ENCODE peak calls at places on chromosomes 11 and 22, in seven cellular contexts. Q is GM23338, P is PC-3, U is Karpas-422, G is MM.1S, O is PC-9, B is HCT116. Z is an unnamed sample.
A peak's percentile ranks its signal among the peaks of the same experiment; 100 is the strongest.

GRCh38 chr11:12784987-12785386 is 110.8 kb downstream of the TEAD1 start:
- DNase-seq in Q (no peak), P (no peak), U (no peak), G (no peak), B (no peak), O (no peak), Z (no peak)

GRCh38 chr11:73705053-73705452 is 55.8 kb downstream of the RAB6A start:
- DNase-seq in O (no peak), Q (no peak), G (no peak), P (no peak), U (no peak), B (no peak), Z (no peak)

GRCh38 chr22:30294830-30295229 is 5.5 kb upstream of the CASTOR1 start:
- DNase-seq in O (no peak), G (no peak), B (no peak), U (no peak), Q (no peak), P (no peak), Z (no peak)

GRCh38 chr11:118939948-118940598 is 14.3 kb upstream of the BCL9L start:
- DNase-seq in B (no peak), O (peak; percentile 19), U (peak; percentile 63), G (peak; percentile 34), Q (peak; percentile 80), P (no peak), Z (peak; percentile 53)

GRCh38 chr22:38935023-38935422 is 22.4 kb upstream of the APOBEC3A start:
- DNase-seq in G (no peak), U (no peak), Q (no peak), B (no peak), P (peak; percentile 76), O (peak; percentile 89), Z (no peak)

GRCh38 chr11:134350381-134350780 is 18.6 kb downstream of the GLB1L2 start:
- DNase-seq in B (no peak), P (no peak), O (no peak), Q (no peak), G (no peak), U (no peak), Z (no peak)

GRCh38 chr22:41532908-41533825 is 11.1 kb downstream of the POLR3H start:
- DNase-seq in P (peak; percentile 58), G (peak; percentile 63), O (peak; percentile 52), B (no peak), U (peak; percentile 92), Q (peak; percentile 89), Z (peak; percentile 88)

GRCh38 chr11:16785520-16786128 is 47.2 kb downstream of the C11orf58 start:
- DNase-seq in O (peak; percentile 49), P (peak; percentile 71), B (peak; percentile 54), G (peak; percentile 47), Q (peak; percentile 87), U (peak; percentile 85), Z (peak; percentile 84)

GRCh38 chr11:46382644-46383403 is 1.4 kb downstream of the MDK start:
- DNase-seq in G (no peak), O (peak; percentile 34), B (no peak), Q (peak; percentile 89), U (no peak), P (peak; percentile 36), Z (peak; percentile 68)

GRCh38 chr11:9955387-9955786 is 291.5 kb downstream of the SWAP70 start:
- DNase-seq in O (no peak), G (no peak), B (no peak), Q (no peak), U (no peak), P (peak; percentile 53), Z (no peak)

GRCh38 chr11:57446055-57446454 is 14.3 kb upstream of the RTN4RL2 start:
- DNase-seq in B (no peak), Q (no peak), U (no peak), O (no peak), P (no peak), G (no peak), Z (no peak)

GRCh38 chr11:36465449-36466163 is 44.5 kb downstream of the TRAF6 start:
- DNase-seq in G (no peak), B (no peak), Q (no peak), O (no peak), U (no peak), P (no peak), Z (no peak)

GRCh38 chr11:62671272-62671603 is 235 bp upstream of the UQCC3 start:
- DNase-seq in Q (no peak), U (no peak), P (no peak), G (no peak), O (no peak), B (no peak), Z (no peak)

GRCh38 chr11:76380161-76380976 is 563 bp downstream of the THAP12 start:
- DNase-seq in P (peak; percentile 38), Q (peak; percentile 50), O (no peak), G (peak; percentile 40), B (no peak), U (peak; percentile 69), Z (no peak)

GRCh38 chr11:94455861-94456260 is 37.8 kb downstream of the MRE11 start:
- DNase-seq in B (peak; percentile 38), Q (no peak), P (peak; percentile 90), U (no peak), O (peak; percentile 95), G (no peak), Z (peak; percentile 46)

GRCh38 chr11:63448646-63449045 is 42.3 kb downstream of the PLAAT5 start:
- DNase-seq in B (no peak), G (no peak), O (no peak), U (no peak), P (no peak), Q (peak; percentile 69), Z (no peak)

GRCh38 chr11:61390161-61390560 is 2.2 kb upstream of the TMEM216 start:
- DNase-seq in G (no peak), U (no peak), O (no peak), P (no peak), Q (no peak), B (no peak), Z (no peak)

GRCh38 chr11:12110714-12111481 is 508 bp downstream of the MICAL2 start:
- DNase-seq in P (peak; percentile 34), Q (peak; percentile 62), O (no peak), B (no peak), G (no peak), U (no peak), Z (no peak)

GRCh38 chr22:21642584-21643448 is 714 bp downstream of the SDF2L1 start:
- DNase-seq in P (peak; percentile 69), G (peak; percentile 74), U (peak; percentile 89), B (no peak), O (peak; percentile 37), Q (peak; percentile 94), Z (peak; percentile 86)

GRCh38 chr22:22424210-22424800 is 84.2 kb downstream of the ZNF280B start:
- DNase-seq in B (no peak), G (no peak), U (no peak), O (no peak), Q (peak; percentile 72), P (no peak), Z (no peak)

GRCh38 chr11:125940145-125940544 is 5.7 kb upstream of the VSIG10L2 start:
- DNase-seq in Q (no peak), O (no peak), G (no peak), B (no peak), P (no peak), U (no peak), Z (no peak)

GRCh38 chr11:125939081-125939521 is 6.7 kb upstream of the VSIG10L2 start:
- DNase-seq in U (no peak), O (no peak), B (no peak), Q (no peak), P (no peak), G (no peak), Z (no peak)

GRCh38 chr11:125935629-125936199 is 10.1 kb upstream of the VSIG10L2 start:
- DNase-seq in G (no peak), O (no peak), Q (no peak), U (no peak), P (no peak), B (no peak), Z (peak; percentile 45)

GRCh38 chr11:125941241-125941605 is 4.6 kb upstream of the VSIG10L2 start:
- DNase-seq in O (no peak), P (no peak), B (no peak), G (no peak), U (no peak), Q (no peak), Z (no peak)

GRCh38 chr11:125938418-125938817 is 7.4 kb upstream of the VSIG10L2 start:
- DNase-seq in P (no peak), Q (no peak), U (no peak), G (no peak), B (no peak), O (no peak), Z (no peak)
- H3K9me2 ChIP-seq in P (no peaks in the 10 kb centered on the region), Q (no peaks in the 10 kb centered on the region), U (no peaks in the 10 kb centered on the region), G (no peaks in the 10 kb centered on the region), B (no peaks in the 10 kb centered on the region), O (no peaks in the 10 kb centered on the region), Z (no peaks in the 10 kb centered on the region)

GRCh38 chr11:86246293-86246675 is 1.7 kb downstream of the EED start:
- DNase-seq in B (no peak), U (no peak), P (no peak), O (no peak), G (no peak), Q (no peak), Z (no peak)
- H2AFZ ChIP-seq in B (no peak overlapping the region), U (no peak overlapping the region), P (no peak overlapping the region), O (peak overlapping the region; percentile 82), G (no peak overlapping the region), Q (no peak overlapping the region), Z (peak overlapping the region; percentile 74)

DNA sequence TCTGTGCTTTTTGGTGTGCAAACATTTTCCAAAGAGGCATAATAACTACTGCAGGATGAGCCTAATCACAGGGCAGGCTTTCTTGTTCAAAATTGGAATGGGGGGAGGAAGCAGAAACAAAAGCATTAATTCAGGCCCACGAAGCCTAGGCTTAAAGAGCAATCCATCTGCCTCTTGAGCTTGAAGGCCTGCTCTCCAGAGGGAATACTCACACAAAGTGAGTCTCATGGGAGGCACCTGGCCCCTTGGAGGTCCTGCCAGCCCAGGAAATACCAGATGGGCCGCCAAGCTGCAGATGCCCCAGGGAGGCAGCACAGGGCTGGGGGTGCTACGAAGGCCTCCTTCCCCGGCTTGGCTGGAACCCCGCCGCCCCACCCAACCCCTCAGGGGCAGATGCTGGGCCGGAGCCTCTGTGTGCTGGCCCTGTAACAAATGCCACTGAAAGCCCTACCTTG is 39.3 kb upstream of the COMT start:
- DNase-seq in G (no peak), U (no peak), O (no peak), Q (no peak), B (no peak), P (no peak), Z (no peak)
- H3K9me2 ChIP-seq in G (no peaks in the 10 kb centered on the region), U (no peaks in the 10 kb centered on the region), O (no peaks in the 10 kb centered on the region), Q (no peaks in the 10 kb centered on the region), B (no peaks in the 10 kb centered on the region), P (no peaks in the 10 kb centered on the region), Z (no peaks in the 10 kb centered on the region)

DNA sequence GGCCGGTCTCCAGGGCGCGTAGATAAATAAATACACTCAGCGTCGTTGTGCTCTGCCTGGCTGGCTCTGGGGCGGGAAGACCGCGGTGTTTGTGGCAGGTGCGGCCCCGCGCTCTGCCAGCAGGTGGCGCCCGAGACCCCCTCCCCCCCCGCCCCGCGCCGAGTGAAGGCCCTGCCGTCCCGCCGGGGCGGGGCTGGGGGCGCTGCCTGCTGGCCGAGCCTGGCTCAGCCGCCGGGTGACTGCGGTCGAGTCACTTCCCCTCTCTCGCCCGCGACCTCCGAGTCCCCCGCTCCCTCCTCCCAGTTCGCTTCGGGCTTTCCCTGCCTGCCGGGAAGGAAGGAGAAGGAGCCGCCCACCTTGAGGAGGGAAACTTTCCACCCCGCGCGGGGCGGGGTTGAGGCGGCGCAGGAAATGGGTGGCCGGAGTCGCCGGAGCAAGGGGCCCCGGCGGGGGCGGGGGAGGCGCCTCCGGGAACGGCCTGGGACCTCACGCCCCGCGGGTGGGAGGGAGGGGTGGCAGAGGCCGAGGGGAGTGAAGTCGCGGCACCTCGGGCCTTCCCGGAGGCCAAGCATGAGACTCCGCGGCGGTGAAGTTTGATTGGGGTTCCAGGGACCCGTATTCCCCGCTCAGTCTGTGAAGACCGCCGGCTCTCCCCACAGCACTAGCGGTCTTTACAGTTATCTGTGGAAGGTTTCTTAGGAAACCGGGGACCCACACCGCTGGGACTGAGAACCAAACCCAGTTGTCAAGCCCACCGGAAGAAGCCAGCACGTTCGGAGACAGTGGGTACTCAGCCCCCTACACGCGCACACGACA is 1.5 kb upstream of the EHBP1L1 start:
- DNase-seq in P (peak; percentile 98), G (peak; percentile 94), O (peak; percentile 83), B (peak; percentile 83), Q (peak; percentile 92), U (peak; percentile 93), Z (peak; percentile 95)
- H2AFZ ChIP-seq in P (no peak overlapping the region), G (no peak overlapping the region), O (no peak overlapping the region), B (no peak overlapping the region), Q (no peak overlapping the region), U (no peak overlapping the region), Z (no peak overlapping the region)

Z was measured in hepatocyte.